ENCODE peak calls at places on chromosomes 1 and 21, in seven cellular contexts. E, D, T, J, W, H and X are unnamed samples.

GRCh38 chr1:224852901-224853568 is 76.4 kb upstream of the DNAH14 start:
- DNase-seq in T (peak), D (no peak), H (peak), E (no peak), J (peak), W (no peak), X (no peak)

GRCh38 chr1:152495066-152495675 is 15.4 kb upstream of the LCE5A start:
- DNase-seq in H (no peak), J (no peak), T (peak), W (peak), D (no peak), E (no peak), X (no peak)

GRCh38 chr1:92038695-92039346 is 9.0 kb downstream of the EPHX4 start:
- DNase-seq in J (no peak), T (no peak), E (no peak), H (no peak), D (no peak), W (no peak), X (no peak)

GRCh38 chr21:46173573-46173972 is 10.7 kb downstream of the SPATC1L start:
- DNase-seq in T (no peak), D (no peak), J (no peak), H (no peak), E (peak), W (no peak), X (peak)

GRCh38 chr1:64093941-64094340 is 109.5 kb upstream of the UBE2U start:
- DNase-seq in H (no peak), T (peak), W (no peak), E (no peak), D (no peak), J (no peak), X (no peak)

GRCh38 chr1:180970333-180971079 is 52.2 kb downstream of the STX6 start:
- DNase-seq in T (no peak), H (no peak), D (no peak), J (no peak), W (no peak), E (no peak), X (no peak)

GRCh38 chr1:67300561-67300960 is 7.1 kb upstream of the IL12RB2 start:
- DNase-seq in W (no peak), H (no peak), J (no peak), T (no peak), D (no peak), E (no peak), X (no peak)

GRCh38 chr1:184669400-184669799 is 85.3 kb downstream of the EDEM3 start:
- DNase-seq in J (no peak), E (no peak), H (no peak), D (no peak), W (no peak), T (no peak), X (no peak)

GRCh38 chr1:167808104-167808503 is 86.3 kb downstream of the MPZL1 start:
- DNase-seq in H (no peak), W (no peak), J (no peak), T (peak), D (no peak), E (no peak), X (no peak)

GRCh38 chr1:186463511-186463910 is 2.6 kb upstream of the PDC start:
- DNase-seq in E (no peak), T (no peak), J (peak), D (no peak), W (no peak), H (no peak), X (no peak)

GRCh38 chr1:15764269-15764764 is 5.7 kb downstream of the FBLIM1 start:
- DNase-seq in H (no peak), W (peak), T (no peak), E (no peak), D (no peak), J (no peak), X (no peak)

GRCh38 chr1:16724718-16725438 is 15.4 kb upstream of the RNU1-4 start:
- DNase-seq in T (no peak), D (peak), J (peak), H (peak), W (peak), E (no peak), X (peak)

GRCh38 chr1:205375816-205376545 is 19.3 kb upstream of the KLHDC8A start:
- DNase-seq in H (no peak), E (peak), T (peak), J (peak), D (no peak), W (peak), X (peak)

GRCh38 chr1:2553871-2554620 is 2.1 kb upstream of the TNFRSF14 start:
- DNase-seq in D (no peak), J (no peak), H (no peak), W (no peak), T (no peak), E (no peak), X (no peak)

GRCh38 chr1:234743866-234744581 is 134.0 kb upstream of the IRF2BP2 start:
- DNase-seq in D (no peak), H (no peak), W (no peak), J (peak), T (peak), E (peak), X (no peak)

GRCh38 chr1:17916702-17917101 is 161.6 kb downstream of the ACTL8 start:
- DNase-seq in H (no peak), J (no peak), E (no peak), T (no peak), W (no peak), D (no peak), X (no peak)

GRCh38 chr1:40711465-40712404 is 20.2 kb downstream of the NFYC start:
- DNase-seq in H (no peak), W (peak), E (no peak), D (no peak), J (no peak), T (peak), X (no peak)

GRCh38 chr1:41538741-41539415 is 54.4 kb upstream of the EDN2 start:
- DNase-seq in E (peak), D (no peak), W (peak), T (no peak), J (no peak), H (no peak), X (no peak)

GRCh38 chr1:27233677-27234053 is 767 bp upstream of the WDTC1 start:
- DNase-seq in T (no peak), H (peak), D (peak), E (no peak), J (no peak), W (peak), X (peak)

GRCh38 chr1:30743584-30744059 is 14.0 kb downstream of the LAPTM5 start:
- DNase-seq in J (no peak), D (no peak), H (no peak), W (no peak), T (no peak), E (no peak), X (no peak)

GRCh38 chr1:8259498-8260290 is 58.2 kb upstream of the SLC45A1 start:
- DNase-seq in H (peak), E (peak), D (no peak), J (no peak), T (peak), W (peak), X (no peak)

GRCh38 chr1:106961671-106962070 is 94.8 kb upstream of the PRMT6 start:
- DNase-seq in H (no peak), D (no peak), J (no peak), E (no peak), W (no peak), T (no peak), X (no peak)

GRCh38 chr21:45894107-45894810 is 87.3 kb upstream of the COL6A1 start:
- DNase-seq in E (no peak), H (no peak), D (peak), W (peak), J (peak), T (peak), X (peak)

GRCh38 chr1:217133092-217133491 is 409.9 kb upstream of the ESRRG start:
- DNase-seq in J (peak), W (no peak), D (no peak), H (no peak), T (no peak), E (no peak), X (no peak)

GRCh38 chr1:211897011-211897410 is 66.4 kb upstream of the LPGAT1 start:
- DNase-seq in J (no peak), W (no peak), D (no peak), E (no peak), T (no peak), H (no peak), X (no peak)

DNA sequence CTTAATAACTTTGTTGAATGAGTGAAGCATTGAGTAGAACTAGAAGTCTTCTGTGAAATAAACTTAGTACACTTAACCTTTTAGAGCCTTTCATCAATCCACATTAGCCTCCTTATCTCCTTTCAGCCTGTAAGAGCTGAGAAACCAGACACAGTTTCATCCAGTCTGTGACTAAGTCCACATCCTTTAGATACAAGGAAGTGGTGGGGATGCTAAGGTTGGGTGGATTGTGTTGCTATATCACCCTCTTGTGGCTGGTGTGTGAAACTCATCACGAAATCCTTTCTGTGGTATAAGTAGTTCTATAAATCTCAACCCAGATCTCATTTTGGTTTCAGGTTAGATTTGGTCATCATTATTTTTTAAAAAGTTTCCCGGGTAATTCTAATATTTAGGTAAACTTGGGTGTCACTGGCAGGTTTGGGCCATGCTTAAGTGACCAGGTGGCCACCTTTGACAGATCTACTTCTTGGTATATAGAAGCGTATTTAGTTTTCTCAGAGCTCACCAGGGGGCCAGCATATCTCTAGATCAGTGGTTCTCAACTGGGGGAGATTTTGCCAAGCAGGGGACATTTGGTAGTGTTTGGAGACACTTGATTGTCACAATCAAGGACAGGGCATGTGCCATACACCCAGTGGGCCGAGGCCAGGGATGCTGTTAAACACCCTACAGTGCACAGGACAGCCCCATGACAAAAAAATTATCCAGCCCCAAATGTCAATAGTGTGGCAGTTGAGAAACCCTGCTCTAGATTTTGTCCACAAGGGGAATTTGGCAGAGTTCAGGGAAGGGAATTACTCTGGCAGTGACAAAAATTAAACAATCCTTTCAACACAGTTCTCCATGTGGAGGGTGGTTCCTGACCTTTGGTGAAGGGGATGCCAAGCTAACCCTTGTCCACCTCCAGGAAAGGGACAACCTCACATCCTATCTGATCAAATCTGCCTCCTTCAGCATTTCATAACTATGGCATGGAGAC is 28.0 kb upstream of the CD84 start:
- DNase-seq in W (peak), D (no peak), J (peak), H (peak), T (peak), E (no peak), X (peak)
- H3K4me3 ChIP-seq in W (no peak), D (no peak), J (no peak), H (no peak), T (no peak), E (no peak), X (no peak)

DNA sequence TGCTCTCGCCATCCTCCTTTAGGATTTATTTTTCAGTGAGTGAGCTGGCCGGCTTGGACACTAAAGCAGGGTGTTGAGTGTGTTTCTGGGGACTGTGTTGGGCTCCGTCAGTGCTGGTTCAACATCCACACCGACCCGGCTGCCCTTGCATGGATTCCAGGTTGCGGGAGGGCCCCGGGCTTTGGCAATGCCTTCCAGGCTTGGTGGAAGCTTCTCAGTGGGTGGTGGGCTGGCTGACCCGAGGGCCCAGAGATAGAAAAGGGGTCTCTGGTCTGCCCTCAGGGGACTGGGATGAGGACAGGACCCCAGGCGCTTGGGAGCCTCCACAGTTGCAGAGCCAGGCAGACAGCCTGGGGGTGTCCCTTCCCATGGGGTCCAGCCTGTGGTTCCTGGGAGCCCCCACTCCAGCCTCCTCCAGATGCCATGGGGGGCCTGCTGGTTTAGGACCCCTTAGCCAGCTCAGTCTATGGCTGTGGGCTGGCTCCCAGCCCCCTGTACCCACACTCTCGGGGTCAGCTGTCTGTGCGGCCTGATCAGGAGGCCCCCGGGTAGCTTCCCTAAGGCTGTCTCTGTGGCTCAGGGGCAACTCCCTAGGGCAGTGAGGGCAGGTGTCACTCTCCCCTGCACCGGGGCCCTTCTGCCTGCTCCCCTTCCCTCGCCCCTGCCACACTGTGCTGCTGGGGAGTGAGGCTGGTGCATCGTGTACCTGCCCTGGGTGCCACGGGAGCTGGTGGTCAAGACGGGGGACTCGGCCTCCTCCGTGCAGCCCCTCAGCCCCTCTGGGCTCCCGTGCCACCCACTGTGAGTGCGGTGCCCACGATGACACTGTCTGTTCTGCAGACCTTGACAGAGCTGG is 16.5 kb downstream of the PDXK start:
- DNase-seq in W (no peak), J (no peak), T (no peak), H (no peak), D (no peak), E (no peak), X (no peak)
- H3K27ac ChIP-seq in W (no peak), J (no peak), T (no peak), H (peak), D (no peak), E (no peak), X (peak)

DNA sequence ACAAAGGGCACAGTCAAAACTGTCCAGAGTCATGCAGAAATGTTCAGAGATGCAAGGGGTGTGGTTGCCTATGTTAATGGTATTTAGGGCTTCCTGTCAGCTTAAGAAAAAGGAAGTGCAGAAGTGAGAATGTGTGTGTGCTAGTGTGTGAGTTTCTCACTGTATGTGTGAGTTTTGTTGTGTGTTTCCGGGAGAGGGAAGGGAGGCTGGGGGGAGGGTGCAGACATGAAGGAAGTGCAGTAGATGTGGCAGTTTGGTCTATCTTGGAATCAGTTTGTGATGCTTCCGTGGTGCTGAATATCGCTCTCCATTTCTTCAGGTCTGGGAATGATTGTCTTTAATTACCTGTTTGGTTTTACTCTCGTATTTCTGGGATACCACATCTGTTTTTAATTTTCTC is 16.5 kb upstream of the ATP6V1G3 start:
- DNase-seq in E (no peak), W (peak), D (peak), T (peak), J (no peak), H (peak), X (peak)
- H3K4me3 ChIP-seq in E (no peak), W (no peak), D (peak), T (no peak), J (no peak), H (no peak), X (no peak)

GRCh38 chr1:200115532-200115931 is 88.0 kb downstream of the NR5A2 start:
- DNase-seq in E (no peak), J (no peak), H (no peak), T (no peak), W (no peak), D (no peak), X (no peak)

GRCh38 chr1:200112308-200112707 is 84.8 kb downstream of the NR5A2 start:
- DNase-seq in H (no peak), E (no peak), D (no peak), W (no peak), J (no peak), T (no peak), X (no peak)

GRCh38 chr1:200118779-200119505 is 91.4 kb downstream of the NR5A2 start:
- DNase-seq in D (no peak), W (no peak), H (no peak), J (no peak), E (no peak), T (no peak), X (no peak)

GRCh38 chr1:200116324-200116723 is 88.8 kb downstream of the NR5A2 start:
- DNase-seq in W (no peak), T (no peak), J (no peak), D (no peak), H (no peak), E (no peak), X (no peak)
- H3K27ac ChIP-seq in W (peak), T (no peak), J (no peak), D (no peak), H (no peak), E (no peak), X (no peak)

GRCh38 chr1:43303477-43304286 is 2.9 kb downstream of the TIE1 start:
- DNase-seq in H (no peak), J (no peak), T (no peak), D (no peak), W (peak), E (no peak), X (no peak)

GRCh38 chr1:43302721-43303476 is 2.1 kb downstream of the TIE1 start:
- DNase-seq in H (no peak), E (no peak), J (no peak), W (peak), T (peak), D (no peak), X (no peak)

GRCh38 chr1:43300661-43301094 is at the start of gene TIE1:
- DNase-seq in H (no peak), W (no peak), E (no peak), T (no peak), D (peak), J (no peak), X (no peak)

GRCh38 chr1:43304287-43304615 is 3.5 kb downstream of the TIE1 start:
- DNase-seq in H (no peak), J (no peak), T (no peak), D (no peak), W (no peak), E (no peak), X (no peak)

DNA sequence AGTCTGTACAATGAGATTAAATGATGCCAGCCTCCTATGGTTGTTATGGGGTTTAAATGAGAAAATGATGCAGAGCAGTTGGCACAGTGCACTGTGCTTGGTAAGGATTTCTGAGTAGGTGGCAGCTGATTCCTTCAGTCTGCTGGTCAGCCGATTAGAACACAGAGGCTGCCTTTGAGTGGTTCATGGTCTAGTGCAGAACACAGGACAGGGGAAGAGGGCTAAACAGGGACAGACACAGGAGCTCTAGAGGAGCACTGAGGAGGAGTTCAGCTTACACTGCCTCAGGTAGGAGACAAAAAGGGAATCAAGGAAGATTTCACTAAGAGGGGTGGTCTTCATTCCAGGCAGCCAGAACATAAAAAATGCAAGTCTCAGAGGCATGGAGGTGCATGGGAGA is 1.4 kb downstream of the TIE1 start:
- DNase-seq in W (no peak), T (no peak), H (no peak), J (no peak), D (no peak), E (no peak), X (no peak)
- H3K4me3 ChIP-seq in W (no peak), T (no peak), H (peak), J (no peak), D (peak), E (no peak), X (no peak)

GRCh38 chr1:177615251-177615650 is 354.6 kb downstream of the SEC16B start:
- DNase-seq in H (no peak), D (no peak), T (no peak), E (no peak), J (no peak), W (no peak), X (no peak)
- H3K27ac ChIP-seq in H (no peak), D (no peak), T (no peak), E (no peak), J (no peak), W (no peak), X (no peak)

DNA sequence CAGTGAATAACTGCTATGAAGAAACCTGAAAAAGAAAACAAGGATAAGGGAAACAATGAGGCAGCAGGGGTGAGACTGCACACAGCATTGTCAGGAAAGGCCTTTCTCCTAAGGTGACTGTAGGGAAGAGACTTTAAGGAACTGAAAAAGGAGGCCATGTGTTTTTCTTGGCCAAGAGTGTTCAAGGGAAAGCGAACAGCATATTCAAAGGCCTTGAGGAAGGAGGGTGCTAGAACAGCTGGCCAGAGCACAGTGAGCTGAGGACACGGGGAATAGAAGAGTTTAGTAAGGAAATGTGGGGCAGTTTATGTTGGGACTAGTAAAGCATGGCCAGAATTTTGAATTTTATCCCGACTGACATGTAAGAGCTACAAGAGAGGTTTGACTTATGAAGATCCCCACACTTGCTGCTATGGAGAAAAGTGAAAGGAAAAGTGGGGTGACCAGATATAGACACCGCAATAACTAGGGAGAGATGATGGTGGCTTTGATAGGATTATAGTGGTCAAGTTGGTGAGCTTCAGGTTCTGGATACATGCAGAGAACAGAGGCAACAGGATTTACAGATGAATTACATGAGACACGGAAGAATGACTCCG is 1.4 kb downstream of the RWDD2B start:
- DNase-seq in W (no peak), J (no peak), E (no peak), T (peak), D (no peak), H (no peak), X (no peak)
- H3K4me3 ChIP-seq in W (peak), J (peak), E (no peak), T (peak), D (peak), H (peak), X (no peak)

GRCh38 chr1:170674986-170675385 is 11.1 kb downstream of the PRRX1 start:
- DNase-seq in E (no peak), W (no peak), D (no peak), T (peak), J (no peak), H (no peak), X (no peak)
- H3K27ac ChIP-seq in E (no peak), W (no peak), D (peak), T (peak), J (no peak), H (peak), X (no peak)